ENCODE peak calls at places on chromosomes 6 and 20, in six cellular contexts. One of them, this sample, is unnamed.

GRCh38 chr6:56953597-56954388 is 1.1 kb upstream of the BEND6 start:
- DNase-seq in dermis blood vessel endothelial cell: peak
- DNase-seq in hepatic stellate cell: no peak
- DNase-seq in activated T-helper 9 cell treated with anti-CD3 and anti-CD28 coated beads, Interleukin-2, amount 50 U/mL, for 16 hours: no peak
- DNase-seq in HepG2: no peak
- DNase-seq in OCI-LY7: no peak
- DNase-seq in this sample: no peak

GRCh38 chr6:30158475-30159025 is 2.5 kb downstream of the TRIM10 start:
- DNase-seq in dermis blood vessel endothelial cell: no peak
- DNase-seq in hepatic stellate cell: no peak
- DNase-seq in OCI-LY7: no peak
- DNase-seq in activated T-helper 9 cell treated with anti-CD3 and anti-CD28 coated beads, Interleukin-2, amount 50 U/mL, for 16 hours: no peak
- DNase-seq in HepG2: no peak
- DNase-seq in this sample: no peak

GRCh38 chr6:129046526-129046925 is 163.6 kb downstream of the LAMA2 start:
- DNase-seq in OCI-LY7: no peak
- DNase-seq in dermis blood vessel endothelial cell: no peak
- DNase-seq in hepatic stellate cell: no peak
- DNase-seq in HepG2: no peak
- DNase-seq in activated T-helper 9 cell treated with anti-CD3 and anti-CD28 coated beads, Interleukin-2, amount 50 U/mL, for 16 hours: no peak
- DNase-seq in this sample: no peak

GRCh38 chr6:169827372-169827771 is 76.0 kb downstream of the ERMARD start:
- DNase-seq in activated T-helper 9 cell treated with anti-CD3 and anti-CD28 coated beads, Interleukin-2, amount 50 U/mL, for 16 hours: no peak
- DNase-seq in dermis blood vessel endothelial cell: no peak
- DNase-seq in OCI-LY7: no peak
- DNase-seq in hepatic stellate cell: no peak
- DNase-seq in HepG2: no peak
- DNase-seq in this sample: no peak

GRCh38 chr20:37944456-37944981 is 41.6 kb downstream of the VSTM2L start:
- DNase-seq in hepatic stellate cell: no peak
- DNase-seq in activated T-helper 9 cell treated with anti-CD3 and anti-CD28 coated beads, Interleukin-2, amount 50 U/mL, for 16 hours: no peak
- DNase-seq in OCI-LY7: no peak
- DNase-seq in HepG2: no peak
- DNase-seq in dermis blood vessel endothelial cell: no peak
- DNase-seq in this sample: no peak

GRCh38 chr20:41167481-41168253 is 30.3 kb downstream of the PLCG1 start:
- DNase-seq in hepatic stellate cell: no peak
- DNase-seq in HepG2: no peak
- DNase-seq in activated T-helper 9 cell treated with anti-CD3 and anti-CD28 coated beads, Interleukin-2, amount 50 U/mL, for 16 hours: no peak
- DNase-seq in dermis blood vessel endothelial cell: no peak
- DNase-seq in OCI-LY7: no peak
- DNase-seq in this sample: no peak

GRCh38 chr6:135830452-135830851 is 21.0 kb upstream of the PDE7B start:
- DNase-seq in dermis blood vessel endothelial cell: no peak
- DNase-seq in HepG2: no peak
- DNase-seq in OCI-LY7: no peak
- DNase-seq in hepatic stellate cell: no peak
- DNase-seq in activated T-helper 9 cell treated with anti-CD3 and anti-CD28 coated beads, Interleukin-2, amount 50 U/mL, for 16 hours: no peak
- DNase-seq in this sample: peak

GRCh38 chr6:75449625-75450206 is 43.9 kb downstream of the FILIP1 start:
- DNase-seq in hepatic stellate cell: peak
- DNase-seq in dermis blood vessel endothelial cell: no peak
- DNase-seq in activated T-helper 9 cell treated with anti-CD3 and anti-CD28 coated beads, Interleukin-2, amount 50 U/mL, for 16 hours: no peak
- DNase-seq in HepG2: no peak
- DNase-seq in OCI-LY7: no peak
- DNase-seq in this sample: no peak

GRCh38 chr6:131937703-131938631 is 13.2 kb downstream of the CCN2 start:
- DNase-seq in hepatic stellate cell: peak
- DNase-seq in activated T-helper 9 cell treated with anti-CD3 and anti-CD28 coated beads, Interleukin-2, amount 50 U/mL, for 16 hours: no peak
- DNase-seq in dermis blood vessel endothelial cell: peak
- DNase-seq in HepG2: peak
- DNase-seq in OCI-LY7: no peak
- DNase-seq in this sample: no peak

GRCh38 chr6:47650553-47651432 is 47.6 kb upstream of the ADGRF4 start:
- DNase-seq in OCI-LY7: no peak
- DNase-seq in HepG2: no peak
- DNase-seq in activated T-helper 9 cell treated with anti-CD3 and anti-CD28 coated beads, Interleukin-2, amount 50 U/mL, for 16 hours: no peak
- DNase-seq in dermis blood vessel endothelial cell: no peak
- DNase-seq in hepatic stellate cell: no peak
- DNase-seq in this sample: no peak

GRCh38 chr6:80477591-80478370 is 371.3 kb downstream of the BCKDHB start:
- DNase-seq in OCI-LY7: no peak
- DNase-seq in activated T-helper 9 cell treated with anti-CD3 and anti-CD28 coated beads, Interleukin-2, amount 50 U/mL, for 16 hours: no peak
- DNase-seq in hepatic stellate cell: peak
- DNase-seq in HepG2: no peak
- DNase-seq in dermis blood vessel endothelial cell: no peak
- DNase-seq in this sample: no peak

This sample was measured in astrocyte of the cerebellum.